ENCODE peak calls at places on chromosomes 12 and 14, in nine cellular contexts. One of them, this sample, is unnamed.

GRCh38 chr12:96889273-96889933 is 17.7 kb upstream of the NEDD1 start:
- DNase-seq in coronary artery: no peak
- DNase-seq in astrocyte: peak; percentile 91
- DNase-seq in fibroblast of lung: peak; percentile 93
- DNase-seq in AG04450: peak; percentile 23
- DNase-seq in OCI-LY7: no peak
- DNase-seq in effector memory CD4-positive, alpha-beta T cell: no peak
- DNase-seq in kidney: no peak
- DNase-seq in mammary epithelial cell: peak; percentile 91
- DNase-seq in this sample: peak; percentile 70

GRCh38 chr12:76266797-76267196 is 81.4 kb downstream of the BBS10 start:
- DNase-seq in effector memory CD4-positive, alpha-beta T cell: no peak
- DNase-seq in OCI-LY7: no peak
- DNase-seq in kidney: no peak
- DNase-seq in mammary epithelial cell: peak; percentile 72
- DNase-seq in astrocyte: peak; percentile 91
- DNase-seq in AG04450: peak; percentile 73
- DNase-seq in fibroblast of lung: peak; percentile 94
- DNase-seq in coronary artery: no peak
- DNase-seq in this sample: peak; percentile 95

GRCh38 chr12:70449074-70449757 is 83.1 kb downstream of the KCNMB4 start:
- DNase-seq in effector memory CD4-positive, alpha-beta T cell: no peak
- DNase-seq in AG04450: no peak
- DNase-seq in coronary artery: no peak
- DNase-seq in kidney: no peak
- DNase-seq in mammary epithelial cell: peak; percentile 63
- DNase-seq in fibroblast of lung: peak; percentile 48
- DNase-seq in astrocyte: peak; percentile 36
- DNase-seq in OCI-LY7: no peak
- DNase-seq in this sample: peak; percentile 65

GRCh38 chr14:105294142-105294597 is 6.6 kb downstream of the BRF1 start:
- DNase-seq in fibroblast of lung: peak; percentile 61
- DNase-seq in effector memory CD4-positive, alpha-beta T cell: peak; percentile 65
- DNase-seq in kidney: peak; percentile 77
- DNase-seq in coronary artery: no peak
- DNase-seq in mammary epithelial cell: no peak
- DNase-seq in AG04450: no peak
- DNase-seq in OCI-LY7: peak; percentile 71
- DNase-seq in astrocyte: peak; percentile 45
- DNase-seq in this sample: no peak

GRCh38 chr12:6807170-6807569 is 14.5 kb upstream of the GPR162 start:
- DNase-seq in effector memory CD4-positive, alpha-beta T cell: no peak
- DNase-seq in kidney: no peak
- DNase-seq in mammary epithelial cell: peak; percentile 32
- DNase-seq in coronary artery: no peak
- DNase-seq in fibroblast of lung: no peak
- DNase-seq in astrocyte: no peak
- DNase-seq in AG04450: no peak
- DNase-seq in OCI-LY7: no peak
- DNase-seq in this sample: peak; percentile 26

GRCh38 chr12:113954547-113954946 is 11.6 kb downstream of the RBM19 start:
- DNase-seq in kidney: no peak
- DNase-seq in astrocyte: no peak
- DNase-seq in effector memory CD4-positive, alpha-beta T cell: no peak
- DNase-seq in mammary epithelial cell: no peak
- DNase-seq in OCI-LY7: no peak
- DNase-seq in fibroblast of lung: no peak
- DNase-seq in AG04450: no peak
- DNase-seq in coronary artery: no peak
- DNase-seq in this sample: no peak

GRCh38 chr14:22836301-22837058 is at the start of gene MMP14:
- DNase-seq in coronary artery: peak; percentile 93
- DNase-seq in mammary epithelial cell: peak; percentile 86
- DNase-seq in effector memory CD4-positive, alpha-beta T cell: no peak
- DNase-seq in kidney: peak; percentile 90
- DNase-seq in OCI-LY7: no peak
- DNase-seq in astrocyte: peak; percentile 81
- DNase-seq in AG04450: no peak
- DNase-seq in fibroblast of lung: peak; percentile 88
- DNase-seq in this sample: peak; percentile 92

GRCh38 chr14:94560782-94561655 is at the start of gene SERPINA4:
- DNase-seq in coronary artery: peak; percentile 57
- DNase-seq in effector memory CD4-positive, alpha-beta T cell: no peak
- DNase-seq in kidney: no peak
- DNase-seq in AG04450: no peak
- DNase-seq in fibroblast of lung: no peak
- DNase-seq in astrocyte: no peak
- DNase-seq in OCI-LY7: no peak
- DNase-seq in mammary epithelial cell: no peak
- DNase-seq in this sample: no peak

GRCh38 chr14:65234752-65235361 is 132.5 kb upstream of the MAX start:
- DNase-seq in astrocyte: no peak
- DNase-seq in AG04450: no peak
- DNase-seq in mammary epithelial cell: no peak
- DNase-seq in effector memory CD4-positive, alpha-beta T cell: no peak
- DNase-seq in coronary artery: no peak
- DNase-seq in fibroblast of lung: no peak
- DNase-seq in OCI-LY7: no peak
- DNase-seq in kidney: no peak
- DNase-seq in this sample: no peak

GRCh38 chr12:23493690-23494101 is 455.8 kb downstream of the SOX5 start:
- DNase-seq in astrocyte: no peak
- DNase-seq in fibroblast of lung: no peak
- DNase-seq in OCI-LY7: no peak
- DNase-seq in coronary artery: no peak
- DNase-seq in effector memory CD4-positive, alpha-beta T cell: no peak
- DNase-seq in mammary epithelial cell: no peak
- DNase-seq in kidney: no peak
- DNase-seq in AG04450: no peak
- DNase-seq in this sample: no peak

DNA sequence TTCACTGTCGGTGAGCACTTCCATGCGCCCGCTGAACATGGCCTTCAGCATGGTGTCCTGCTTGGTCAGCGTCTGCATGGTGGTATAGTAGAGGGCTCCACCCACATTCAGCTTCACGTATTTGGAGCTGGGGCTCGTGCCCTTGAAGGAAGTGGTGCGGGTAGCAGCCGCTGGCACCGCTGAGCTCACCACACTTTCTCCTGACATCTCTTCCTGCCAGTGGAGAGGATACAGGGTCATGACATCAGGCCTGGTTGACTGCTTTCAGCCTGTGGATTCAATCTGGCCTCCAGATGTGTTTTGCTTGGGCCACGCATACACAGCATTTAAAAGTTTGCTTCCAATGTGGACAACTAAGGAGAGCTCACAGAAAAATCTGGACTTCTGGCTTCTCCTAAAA is 7.6 kb downstream of the KCTD10 start:
- DNase-seq in astrocyte: no peak
- DNase-seq in kidney: no peak
- DNase-seq in coronary artery: no peak
- DNase-seq in fibroblast of lung: no peak
- DNase-seq in effector memory CD4-positive, alpha-beta T cell: no peak
- DNase-seq in AG04450: no peak
- DNase-seq in mammary epithelial cell: no peak
- DNase-seq in OCI-LY7: no peak
- DNase-seq in this sample: peak; percentile 84
- H3K4me3 ChIP-seq in astrocyte: no peak overlapping the region
- H3K4me3 ChIP-seq in kidney: no peak overlapping the region
- H3K4me3 ChIP-seq in coronary artery: no peak overlapping the region
- H3K4me3 ChIP-seq in fibroblast of lung: no peak overlapping the region
- H3K4me3 ChIP-seq in effector memory CD4-positive, alpha-beta T cell: no peak overlapping the region
- H3K4me3 ChIP-seq in AG04450: no peak overlapping the region
- H3K4me3 ChIP-seq in mammary epithelial cell: no peak overlapping the region
- H3K4me3 ChIP-seq in OCI-LY7: no peak overlapping the region
- H3K4me3 ChIP-seq in this sample: no peak overlapping the region

GRCh38 chr14:35124127-35124526 is 1.8 kb downstream of the PRORP start:
- DNase-seq in effector memory CD4-positive, alpha-beta T cell: no peak
- DNase-seq in kidney: no peak
- DNase-seq in mammary epithelial cell: no peak
- DNase-seq in fibroblast of lung: no peak
- DNase-seq in AG04450: no peak
- DNase-seq in OCI-LY7: no peak
- DNase-seq in astrocyte: no peak
- DNase-seq in coronary artery: no peak
- DNase-seq in this sample: no peak
- H3K4me3 ChIP-seq in effector memory CD4-positive, alpha-beta T cell: peak overlapping the region; percentile 73
- H3K4me3 ChIP-seq in kidney: no peak overlapping the region
- H3K4me3 ChIP-seq in mammary epithelial cell: no peak overlapping the region
- H3K4me3 ChIP-seq in fibroblast of lung: no peak overlapping the region
- H3K4me3 ChIP-seq in AG04450: no peak overlapping the region
- H3K4me3 ChIP-seq in OCI-LY7: peak overlapping the region; percentile 85
- H3K4me3 ChIP-seq in astrocyte: no peak overlapping the region
- H3K4me3 ChIP-seq in coronary artery: no peak overlapping the region
- H3K4me3 ChIP-seq in this sample: no peak overlapping the region

GRCh38 chr14:100191584-100192249 is 32.3 kb upstream of the DEGS2 start:
- DNase-seq in kidney: peak; percentile 83
- DNase-seq in AG04450: no peak
- DNase-seq in coronary artery: no peak
- DNase-seq in OCI-LY7: no peak
- DNase-seq in fibroblast of lung: no peak
- DNase-seq in mammary epithelial cell: no peak
- DNase-seq in astrocyte: no peak
- DNase-seq in effector memory CD4-positive, alpha-beta T cell: no peak
- DNase-seq in this sample: no peak
- H3K4me3 ChIP-seq in kidney: no peak overlapping the region
- H3K4me3 ChIP-seq in AG04450: no peak overlapping the region
- H3K4me3 ChIP-seq in coronary artery: peak overlapping the region; percentile 64
- H3K4me3 ChIP-seq in OCI-LY7: peak overlapping the region; percentile 65
- H3K4me3 ChIP-seq in fibroblast of lung: no peak overlapping the region
- H3K4me3 ChIP-seq in mammary epithelial cell: no peak overlapping the region
- H3K4me3 ChIP-seq in astrocyte: no peak overlapping the region
- H3K4me3 ChIP-seq in effector memory CD4-positive, alpha-beta T cell: no peak overlapping the region
- H3K4me3 ChIP-seq in this sample: no peak overlapping the region

GRCh38 chr14:103418508-103418818 is 33.2 kb downstream of the MARK3 start:
- DNase-seq in effector memory CD4-positive, alpha-beta T cell: no peak
- DNase-seq in fibroblast of lung: peak; percentile 76
- DNase-seq in kidney: no peak
- DNase-seq in mammary epithelial cell: peak; percentile 50
- DNase-seq in coronary artery: no peak
- DNase-seq in OCI-LY7: no peak
- DNase-seq in astrocyte: peak; percentile 68
- DNase-seq in AG04450: no peak
- DNase-seq in this sample: peak; percentile 80
- H3K4me3 ChIP-seq in effector memory CD4-positive, alpha-beta T cell: no peak overlapping the region
- H3K4me3 ChIP-seq in fibroblast of lung: no peak overlapping the region
- H3K4me3 ChIP-seq in kidney: no peak overlapping the region
- H3K4me3 ChIP-seq in mammary epithelial cell: no peak overlapping the region
- H3K4me3 ChIP-seq in coronary artery: no peak overlapping the region
- H3K4me3 ChIP-seq in OCI-LY7: no peak overlapping the region
- H3K4me3 ChIP-seq in astrocyte: no peak overlapping the region
- H3K4me3 ChIP-seq in AG04450: no peak overlapping the region
- H3K4me3 ChIP-seq in this sample: no peak overlapping the region

GRCh38 chr12:12094481-12094880 is 23.7 kb downstream of the BCL2L14 start:
- DNase-seq in mammary epithelial cell: no peak
- DNase-seq in astrocyte: no peak
- DNase-seq in kidney: no peak
- DNase-seq in coronary artery: no peak
- DNase-seq in AG04450: no peak
- DNase-seq in effector memory CD4-positive, alpha-beta T cell: no peak
- DNase-seq in OCI-LY7: no peak
- DNase-seq in fibroblast of lung: no peak
- DNase-seq in this sample: no peak
- H3K4me3 ChIP-seq in mammary epithelial cell: no peak overlapping the region
- H3K4me3 ChIP-seq in astrocyte: no peak overlapping the region
- H3K4me3 ChIP-seq in kidney: no peak overlapping the region
- H3K4me3 ChIP-seq in coronary artery: no peak overlapping the region
- H3K4me3 ChIP-seq in AG04450: no peak overlapping the region
- H3K4me3 ChIP-seq in effector memory CD4-positive, alpha-beta T cell: no peak overlapping the region
- H3K4me3 ChIP-seq in OCI-LY7: no peak overlapping the region
- H3K4me3 ChIP-seq in fibroblast of lung: no peak overlapping the region
- H3K4me3 ChIP-seq in this sample: no peak overlapping the region

DNA sequence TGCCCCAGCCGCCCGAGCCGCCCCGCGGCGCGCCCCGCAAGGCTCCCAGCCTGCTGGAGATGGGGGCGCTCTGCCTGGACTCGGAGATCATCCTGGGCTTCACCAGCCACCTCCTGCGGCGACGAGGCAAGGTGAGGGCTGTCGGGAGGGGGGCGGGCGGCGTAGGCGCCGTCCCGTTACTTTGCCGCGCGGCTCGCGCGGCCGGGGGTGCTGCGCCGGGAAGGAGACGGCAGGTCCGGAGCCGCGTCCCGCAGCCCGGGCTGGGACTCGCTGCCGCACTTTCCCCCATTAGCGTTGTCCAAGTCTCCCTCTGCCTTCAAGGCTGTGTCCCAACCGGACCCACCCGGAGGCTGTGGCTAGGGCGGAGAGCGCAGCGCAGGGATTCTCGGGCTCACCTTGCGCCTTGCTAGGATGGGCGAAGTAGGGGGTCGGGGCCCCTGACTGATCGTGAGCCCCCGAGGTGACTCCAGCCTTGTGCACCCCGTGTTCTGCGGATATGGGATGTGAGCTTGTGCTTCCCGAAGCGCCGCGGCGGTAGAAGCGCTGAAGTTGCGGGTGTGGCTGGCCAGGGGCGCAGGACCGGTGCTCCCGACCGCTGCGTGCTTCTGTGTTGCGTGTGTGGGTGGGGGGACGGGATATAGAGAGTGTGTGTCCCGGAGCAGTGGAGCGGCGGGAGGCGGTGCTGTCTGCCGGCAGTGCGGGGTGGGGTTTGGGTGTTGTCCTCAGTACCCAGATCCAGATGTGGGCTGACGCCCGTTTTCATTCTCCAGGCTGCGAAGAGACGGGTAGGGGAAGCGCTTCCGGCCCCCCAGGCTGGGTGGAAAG is 1.7 kb upstream of the KIF26A start:
- DNase-seq in coronary artery: no peak
- DNase-seq in mammary epithelial cell: no peak
- DNase-seq in astrocyte: no peak
- DNase-seq in kidney: peak; percentile 75
- DNase-seq in effector memory CD4-positive, alpha-beta T cell: no peak
- DNase-seq in fibroblast of lung: no peak
- DNase-seq in OCI-LY7: no peak
- DNase-seq in AG04450: no peak
- DNase-seq in this sample: no peak
- H3K4me3 ChIP-seq in coronary artery: peak overlapping the region; percentile 67
- H3K4me3 ChIP-seq in mammary epithelial cell: no peak overlapping the region
- H3K4me3 ChIP-seq in astrocyte: no peak overlapping the region
- H3K4me3 ChIP-seq in kidney: no peak overlapping the region
- H3K4me3 ChIP-seq in effector memory CD4-positive, alpha-beta T cell: no peak overlapping the region
- H3K4me3 ChIP-seq in fibroblast of lung: no peak overlapping the region
- H3K4me3 ChIP-seq in OCI-LY7: no peak overlapping the region
- H3K4me3 ChIP-seq in AG04450: no peak overlapping the region
- H3K4me3 ChIP-seq in this sample: no peak overlapping the region